ENCODE peak calls at places on chromosomes 3 and 15, in seven cellular contexts. One of them, this sample, is unnamed.

GRCh38 chr15:100438570-100438969 is 90.2 kb downstream of the CERS3 start:
- DNase-seq in activated CD4-positive, alpha-beta T cell treated with anti-CD3 and anti-CD28 coated beads, Interleukin-2, amount 50 U/mL, for 1 hour: peak
- DNase-seq in heart left ventricle: peak
- DNase-seq in A549: no peak
- DNase-seq in CD8-positive, alpha-beta memory T cell: no peak
- DNase-seq in NCI-H2029 treated with DMSO at 0.1 percent for 48 hours: peak
- DNase-seq in AG09319: no peak
- DNase-seq in this sample: peak

GRCh38 chr15:74203914-74204431 is 1.4 kb upstream of the STRA6 start:
- DNase-seq in A549: no peak
- DNase-seq in NCI-H2029 treated with DMSO at 0.1 percent for 48 hours: no peak
- DNase-seq in heart left ventricle: no peak
- DNase-seq in CD8-positive, alpha-beta memory T cell: no peak
- DNase-seq in AG09319: peak
- DNase-seq in activated CD4-positive, alpha-beta T cell treated with anti-CD3 and anti-CD28 coated beads, Interleukin-2, amount 50 U/mL, for 1 hour: no peak
- DNase-seq in this sample: no peak

GRCh38 chr3:97815149-97815917 is 6.5 kb upstream of the CRYBG3 start:
- DNase-seq in A549: no peak
- DNase-seq in heart left ventricle: no peak
- DNase-seq in AG09319: no peak
- DNase-seq in CD8-positive, alpha-beta memory T cell: no peak
- DNase-seq in activated CD4-positive, alpha-beta T cell treated with anti-CD3 and anti-CD28 coated beads, Interleukin-2, amount 50 U/mL, for 1 hour: peak
- DNase-seq in NCI-H2029 treated with DMSO at 0.1 percent for 48 hours: no peak
- DNase-seq in this sample: no peak

GRCh38 chr3:50617096-50617791 is at the start of gene MAPKAPK3:
- DNase-seq in AG09319: no peak
- DNase-seq in CD8-positive, alpha-beta memory T cell: no peak
- DNase-seq in A549: no peak
- DNase-seq in NCI-H2029 treated with DMSO at 0.1 percent for 48 hours: no peak
- DNase-seq in heart left ventricle: peak
- DNase-seq in activated CD4-positive, alpha-beta T cell treated with anti-CD3 and anti-CD28 coated beads, Interleukin-2, amount 50 U/mL, for 1 hour: no peak
- DNase-seq in this sample: no peak

GRCh38 chr15:33309602-33310276 is 1.0 kb upstream of the RYR3 start:
- DNase-seq in CD8-positive, alpha-beta memory T cell: no peak
- DNase-seq in A549: no peak
- DNase-seq in NCI-H2029 treated with DMSO at 0.1 percent for 48 hours: no peak
- DNase-seq in activated CD4-positive, alpha-beta T cell treated with anti-CD3 and anti-CD28 coated beads, Interleukin-2, amount 50 U/mL, for 1 hour: no peak
- DNase-seq in heart left ventricle: no peak
- DNase-seq in AG09319: no peak
- DNase-seq in this sample: no peak

GRCh38 chr3:45479627-45480026 is 91.3 kb downstream of the LARS2 start:
- DNase-seq in activated CD4-positive, alpha-beta T cell treated with anti-CD3 and anti-CD28 coated beads, Interleukin-2, amount 50 U/mL, for 1 hour: no peak
- DNase-seq in NCI-H2029 treated with DMSO at 0.1 percent for 48 hours: no peak
- DNase-seq in heart left ventricle: no peak
- DNase-seq in A549: no peak
- DNase-seq in CD8-positive, alpha-beta memory T cell: no peak
- DNase-seq in AG09319: peak
- DNase-seq in this sample: no peak

GRCh38 chr3:141384157-141384556 is 15.9 kb downstream of the ZBTB38 start:
- DNase-seq in A549: no peak
- DNase-seq in activated CD4-positive, alpha-beta T cell treated with anti-CD3 and anti-CD28 coated beads, Interleukin-2, amount 50 U/mL, for 1 hour: no peak
- DNase-seq in heart left ventricle: no peak
- DNase-seq in NCI-H2029 treated with DMSO at 0.1 percent for 48 hours: no peak
- DNase-seq in AG09319: no peak
- DNase-seq in CD8-positive, alpha-beta memory T cell: no peak
- DNase-seq in this sample: no peak

GRCh38 chr15:40088929-40089755 is 19.5 kb downstream of the BMF start:
- DNase-seq in activated CD4-positive, alpha-beta T cell treated with anti-CD3 and anti-CD28 coated beads, Interleukin-2, amount 50 U/mL, for 1 hour: no peak
- DNase-seq in heart left ventricle: no peak
- DNase-seq in AG09319: no peak
- DNase-seq in CD8-positive, alpha-beta memory T cell: no peak
- DNase-seq in NCI-H2029 treated with DMSO at 0.1 percent for 48 hours: no peak
- DNase-seq in A549: no peak
- DNase-seq in this sample: no peak

GRCh38 chr15:91100561-91101355 is 701 bp downstream of the SV2B start:
- DNase-seq in CD8-positive, alpha-beta memory T cell: no peak
- DNase-seq in AG09319: no peak
- DNase-seq in activated CD4-positive, alpha-beta T cell treated with anti-CD3 and anti-CD28 coated beads, Interleukin-2, amount 50 U/mL, for 1 hour: no peak
- DNase-seq in heart left ventricle: no peak
- DNase-seq in A549: no peak
- DNase-seq in NCI-H2029 treated with DMSO at 0.1 percent for 48 hours: no peak
- DNase-seq in this sample: peak

GRCh38 chr3:17742092-17742836 is at the start of gene TBC1D5:
- DNase-seq in AG09319: peak
- DNase-seq in activated CD4-positive, alpha-beta T cell treated with anti-CD3 and anti-CD28 coated beads, Interleukin-2, amount 50 U/mL, for 1 hour: peak
- DNase-seq in NCI-H2029 treated with DMSO at 0.1 percent for 48 hours: peak
- DNase-seq in CD8-positive, alpha-beta memory T cell: peak
- DNase-seq in A549: peak
- DNase-seq in heart left ventricle: peak
- DNase-seq in this sample: peak

GRCh38 chr3:16494906-16495580 is 18.5 kb downstream of the RFTN1 start:
- DNase-seq in A549: no peak
- DNase-seq in CD8-positive, alpha-beta memory T cell: no peak
- DNase-seq in NCI-H2029 treated with DMSO at 0.1 percent for 48 hours: no peak
- DNase-seq in heart left ventricle: no peak
- DNase-seq in activated CD4-positive, alpha-beta T cell treated with anti-CD3 and anti-CD28 coated beads, Interleukin-2, amount 50 U/mL, for 1 hour: no peak
- DNase-seq in AG09319: no peak
- DNase-seq in this sample: no peak

GRCh38 chr3:37753428-37753827 is 108.3 kb upstream of the CTDSPL start:
- DNase-seq in A549: no peak
- DNase-seq in activated CD4-positive, alpha-beta T cell treated with anti-CD3 and anti-CD28 coated beads, Interleukin-2, amount 50 U/mL, for 1 hour: no peak
- DNase-seq in heart left ventricle: no peak
- DNase-seq in AG09319: no peak
- DNase-seq in NCI-H2029 treated with DMSO at 0.1 percent for 48 hours: peak
- DNase-seq in CD8-positive, alpha-beta memory T cell: no peak
- DNase-seq in this sample: no peak

GRCh38 chr15:92158426-92158825 is 235.3 kb upstream of the ST8SIA2 start:
- DNase-seq in CD8-positive, alpha-beta memory T cell: no peak
- DNase-seq in heart left ventricle: no peak
- DNase-seq in NCI-H2029 treated with DMSO at 0.1 percent for 48 hours: no peak
- DNase-seq in AG09319: no peak
- DNase-seq in A549: peak
- DNase-seq in activated CD4-positive, alpha-beta T cell treated with anti-CD3 and anti-CD28 coated beads, Interleukin-2, amount 50 U/mL, for 1 hour: no peak
- DNase-seq in this sample: no peak

GRCh38 chr3:123289336-123290106 is 87.8 kb downstream of the SEC22A start:
- DNase-seq in activated CD4-positive, alpha-beta T cell treated with anti-CD3 and anti-CD28 coated beads, Interleukin-2, amount 50 U/mL, for 1 hour: no peak
- DNase-seq in CD8-positive, alpha-beta memory T cell: no peak
- DNase-seq in AG09319: no peak
- DNase-seq in A549: no peak
- DNase-seq in heart left ventricle: no peak
- DNase-seq in NCI-H2029 treated with DMSO at 0.1 percent for 48 hours: no peak
- DNase-seq in this sample: no peak

GRCh38 chr3:98787181-98787580 is 24.0 kb downstream of the ST3GAL6 start:
- DNase-seq in heart left ventricle: no peak
- DNase-seq in CD8-positive, alpha-beta memory T cell: no peak
- DNase-seq in A549: no peak
- DNase-seq in AG09319: no peak
- DNase-seq in NCI-H2029 treated with DMSO at 0.1 percent for 48 hours: no peak
- DNase-seq in activated CD4-positive, alpha-beta T cell treated with anti-CD3 and anti-CD28 coated beads, Interleukin-2, amount 50 U/mL, for 1 hour: no peak
- DNase-seq in this sample: no peak

GRCh38 chr3:160124224-160124623 is 101.0 kb upstream of the C3orf80 start:
- DNase-seq in CD8-positive, alpha-beta memory T cell: no peak
- DNase-seq in heart left ventricle: no peak
- DNase-seq in activated CD4-positive, alpha-beta T cell treated with anti-CD3 and anti-CD28 coated beads, Interleukin-2, amount 50 U/mL, for 1 hour: no peak
- DNase-seq in AG09319: no peak
- DNase-seq in A549: no peak
- DNase-seq in NCI-H2029 treated with DMSO at 0.1 percent for 48 hours: no peak
- DNase-seq in this sample: no peak

GRCh38 chr15:58546635-58547627 is 115.1 kb downstream of the LIPC start:
- DNase-seq in A549: peak
- DNase-seq in CD8-positive, alpha-beta memory T cell: no peak
- DNase-seq in AG09319: peak
- DNase-seq in NCI-H2029 treated with DMSO at 0.1 percent for 48 hours: peak
- DNase-seq in activated CD4-positive, alpha-beta T cell treated with anti-CD3 and anti-CD28 coated beads, Interleukin-2, amount 50 U/mL, for 1 hour: no peak
- DNase-seq in heart left ventricle: peak
- DNase-seq in this sample: no peak

GRCh38 chr3:175349181-175349580 is 490.0 kb downstream of the NAALADL2 start:
- DNase-seq in NCI-H2029 treated with DMSO at 0.1 percent for 48 hours: no peak
- DNase-seq in AG09319: no peak
- DNase-seq in CD8-positive, alpha-beta memory T cell: no peak
- DNase-seq in heart left ventricle: no peak
- DNase-seq in activated CD4-positive, alpha-beta T cell treated with anti-CD3 and anti-CD28 coated beads, Interleukin-2, amount 50 U/mL, for 1 hour: no peak
- DNase-seq in A549: no peak
- DNase-seq in this sample: no peak

GRCh38 chr3:50627407-50628051 is 10.6 kb downstream of the MAPKAPK3 start:
- DNase-seq in NCI-H2029 treated with DMSO at 0.1 percent for 48 hours: no peak
- DNase-seq in heart left ventricle: peak
- DNase-seq in AG09319: no peak
- DNase-seq in activated CD4-positive, alpha-beta T cell treated with anti-CD3 and anti-CD28 coated beads, Interleukin-2, amount 50 U/mL, for 1 hour: no peak
- DNase-seq in A549: peak
- DNase-seq in CD8-positive, alpha-beta memory T cell: no peak
- DNase-seq in this sample: peak

GRCh38 chr3:39361252-39361927 is 21.8 kb upstream of the SLC25A38 start:
- DNase-seq in activated CD4-positive, alpha-beta T cell treated with anti-CD3 and anti-CD28 coated beads, Interleukin-2, amount 50 U/mL, for 1 hour: no peak
- DNase-seq in AG09319: no peak
- DNase-seq in heart left ventricle: no peak
- DNase-seq in A549: no peak
- DNase-seq in NCI-H2029 treated with DMSO at 0.1 percent for 48 hours: no peak
- DNase-seq in CD8-positive, alpha-beta memory T cell: peak
- DNase-seq in this sample: no peak

GRCh38 chr15:75542386-75542797 is 36.7 kb downstream of the PTPN9 start:
- DNase-seq in A549: no peak
- DNase-seq in AG09319: no peak
- DNase-seq in CD8-positive, alpha-beta memory T cell: no peak
- DNase-seq in heart left ventricle: no peak
- DNase-seq in activated CD4-positive, alpha-beta T cell treated with anti-CD3 and anti-CD28 coated beads, Interleukin-2, amount 50 U/mL, for 1 hour: no peak
- DNase-seq in NCI-H2029 treated with DMSO at 0.1 percent for 48 hours: no peak
- DNase-seq in this sample: no peak

GRCh38 chr3:25768851-25769250 is 14.4 kb downstream of the NGLY1 start:
- DNase-seq in activated CD4-positive, alpha-beta T cell treated with anti-CD3 and anti-CD28 coated beads, Interleukin-2, amount 50 U/mL, for 1 hour: no peak
- DNase-seq in A549: no peak
- DNase-seq in heart left ventricle: no peak
- DNase-seq in CD8-positive, alpha-beta memory T cell: no peak
- DNase-seq in AG09319: no peak
- DNase-seq in NCI-H2029 treated with DMSO at 0.1 percent for 48 hours: no peak
- DNase-seq in this sample: no peak

GRCh38 chr3:70876154-70876553 is 563.7 kb upstream of the MDFIC2 start:
- DNase-seq in CD8-positive, alpha-beta memory T cell: no peak
- DNase-seq in AG09319: no peak
- DNase-seq in NCI-H2029 treated with DMSO at 0.1 percent for 48 hours: no peak
- DNase-seq in heart left ventricle: no peak
- DNase-seq in A549: no peak
- DNase-seq in activated CD4-positive, alpha-beta T cell treated with anti-CD3 and anti-CD28 coated beads, Interleukin-2, amount 50 U/mL, for 1 hour: no peak
- DNase-seq in this sample: no peak

GRCh38 chr3:100073049-100073422 is 41.3 kb downstream of the FILIP1L start:
- DNase-seq in A549: no peak
- DNase-seq in NCI-H2029 treated with DMSO at 0.1 percent for 48 hours: no peak
- DNase-seq in AG09319: no peak
- DNase-seq in CD8-positive, alpha-beta memory T cell: no peak
- DNase-seq in heart left ventricle: no peak
- DNase-seq in activated CD4-positive, alpha-beta T cell treated with anti-CD3 and anti-CD28 coated beads, Interleukin-2, amount 50 U/mL, for 1 hour: no peak
- DNase-seq in this sample: no peak

GRCh38 chr15:64092864-64093626 is 593 bp downstream of the CIAO2A start:
- DNase-seq in heart left ventricle: peak
- DNase-seq in CD8-positive, alpha-beta memory T cell: peak
- DNase-seq in NCI-H2029 treated with DMSO at 0.1 percent for 48 hours: no peak
- DNase-seq in activated CD4-positive, alpha-beta T cell treated with anti-CD3 and anti-CD28 coated beads, Interleukin-2, amount 50 U/mL, for 1 hour: peak
- DNase-seq in AG09319: no peak
- DNase-seq in A549: peak
- DNase-seq in this sample: no peak

GRCh38 chr3:71310595-71311319 is 272.8 kb downstream of the FOXP1 start:
- DNase-seq in heart left ventricle: peak
- DNase-seq in A549: no peak
- DNase-seq in AG09319: peak
- DNase-seq in CD8-positive, alpha-beta memory T cell: no peak
- DNase-seq in activated CD4-positive, alpha-beta T cell treated with anti-CD3 and anti-CD28 coated beads, Interleukin-2, amount 50 U/mL, for 1 hour: no peak
- DNase-seq in NCI-H2029 treated with DMSO at 0.1 percent for 48 hours: no peak
- DNase-seq in this sample: no peak

GRCh38 chr3:124557433-124558232 is 172.6 kb upstream of the UMPS start:
- DNase-seq in heart left ventricle: no peak
- DNase-seq in CD8-positive, alpha-beta memory T cell: no peak
- DNase-seq in AG09319: no peak
- DNase-seq in A549: no peak
- DNase-seq in NCI-H2029 treated with DMSO at 0.1 percent for 48 hours: peak
- DNase-seq in activated CD4-positive, alpha-beta T cell treated with anti-CD3 and anti-CD28 coated beads, Interleukin-2, amount 50 U/mL, for 1 hour: no peak
- DNase-seq in this sample: no peak

GRCh38 chr3:52763466-52763865 is 7.3 kb downstream of the NEK4 start:
- DNase-seq in A549: no peak
- DNase-seq in NCI-H2029 treated with DMSO at 0.1 percent for 48 hours: no peak
- DNase-seq in CD8-positive, alpha-beta memory T cell: no peak
- DNase-seq in AG09319: no peak
- DNase-seq in activated CD4-positive, alpha-beta T cell treated with anti-CD3 and anti-CD28 coated beads, Interleukin-2, amount 50 U/mL, for 1 hour: no peak
- DNase-seq in heart left ventricle: no peak
- DNase-seq in this sample: no peak

GRCh38 chr15:40069178-40070165 is 30.5 kb upstream of the SRP14 start:
- DNase-seq in activated CD4-positive, alpha-beta T cell treated with anti-CD3 and anti-CD28 coated beads, Interleukin-2, amount 50 U/mL, for 1 hour: no peak
- DNase-seq in CD8-positive, alpha-beta memory T cell: no peak
- DNase-seq in AG09319: peak
- DNase-seq in heart left ventricle: peak
- DNase-seq in NCI-H2029 treated with DMSO at 0.1 percent for 48 hours: peak
- DNase-seq in A549: peak
- DNase-seq in this sample: peak

GRCh38 chr15:74787251-74788041 is 5.6 kb downstream of the CSK start:
- DNase-seq in AG09319: no peak
- DNase-seq in NCI-H2029 treated with DMSO at 0.1 percent for 48 hours: no peak
- DNase-seq in activated CD4-positive, alpha-beta T cell treated with anti-CD3 and anti-CD28 coated beads, Interleukin-2, amount 50 U/mL, for 1 hour: peak
- DNase-seq in heart left ventricle: peak
- DNase-seq in A549: peak
- DNase-seq in CD8-positive, alpha-beta memory T cell: peak
- DNase-seq in this sample: no peak

GRCh38 chr3:139541156-139541897 is 1.8 kb upstream of the RBP1 start:
- DNase-seq in A549: no peak
- DNase-seq in heart left ventricle: no peak
- DNase-seq in NCI-H2029 treated with DMSO at 0.1 percent for 48 hours: no peak
- DNase-seq in AG09319: no peak
- DNase-seq in CD8-positive, alpha-beta memory T cell: no peak
- DNase-seq in activated CD4-positive, alpha-beta T cell treated with anti-CD3 and anti-CD28 coated beads, Interleukin-2, amount 50 U/mL, for 1 hour: no peak
- DNase-seq in this sample: peak

GRCh38 chr15:31484369-31484951 is 157.8 kb downstream of the KLF13 start:
- DNase-seq in heart left ventricle: no peak
- DNase-seq in CD8-positive, alpha-beta memory T cell: no peak
- DNase-seq in AG09319: no peak
- DNase-seq in NCI-H2029 treated with DMSO at 0.1 percent for 48 hours: no peak
- DNase-seq in A549: no peak
- DNase-seq in activated CD4-positive, alpha-beta T cell treated with anti-CD3 and anti-CD28 coated beads, Interleukin-2, amount 50 U/mL, for 1 hour: no peak
- DNase-seq in this sample: no peak

GRCh38 chr15:68820205-68820588 is 498 bp downstream of the ANP32A start:
- DNase-seq in A549: peak
- DNase-seq in activated CD4-positive, alpha-beta T cell treated with anti-CD3 and anti-CD28 coated beads, Interleukin-2, amount 50 U/mL, for 1 hour: peak
- DNase-seq in heart left ventricle: peak
- DNase-seq in NCI-H2029 treated with DMSO at 0.1 percent for 48 hours: no peak
- DNase-seq in AG09319: no peak
- DNase-seq in CD8-positive, alpha-beta memory T cell: no peak
- DNase-seq in this sample: no peak

GRCh38 chr3:129596194-129597086 is 10.0 kb downstream of the PLXND1 start:
- DNase-seq in A549: no peak
- DNase-seq in activated CD4-positive, alpha-beta T cell treated with anti-CD3 and anti-CD28 coated beads, Interleukin-2, amount 50 U/mL, for 1 hour: no peak
- DNase-seq in CD8-positive, alpha-beta memory T cell: no peak
- DNase-seq in NCI-H2029 treated with DMSO at 0.1 percent for 48 hours: no peak
- DNase-seq in heart left ventricle: peak
- DNase-seq in AG09319: peak
- DNase-seq in this sample: peak

GRCh38 chr3:30631237-30631961 is 25.0 kb downstream of the TGFBR2 start:
- DNase-seq in activated CD4-positive, alpha-beta T cell treated with anti-CD3 and anti-CD28 coated beads, Interleukin-2, amount 50 U/mL, for 1 hour: peak
- DNase-seq in NCI-H2029 treated with DMSO at 0.1 percent for 48 hours: no peak
- DNase-seq in CD8-positive, alpha-beta memory T cell: peak
- DNase-seq in A549: no peak
- DNase-seq in heart left ventricle: no peak
- DNase-seq in AG09319: no peak
- DNase-seq in this sample: no peak

GRCh38 chr15:72398648-72399047 is 543 bp downstream of the TMEM202 start:
- DNase-seq in A549: no peak
- DNase-seq in CD8-positive, alpha-beta memory T cell: no peak
- DNase-seq in heart left ventricle: no peak
- DNase-seq in activated CD4-positive, alpha-beta T cell treated with anti-CD3 and anti-CD28 coated beads, Interleukin-2, amount 50 U/mL, for 1 hour: no peak
- DNase-seq in AG09319: no peak
- DNase-seq in NCI-H2029 treated with DMSO at 0.1 percent for 48 hours: no peak
- DNase-seq in this sample: no peak